ENCODE peak calls at places on chromosomes 13 and 19, in six cellular contexts. H is AG08396; D is amniotic epithelial cell; Y is T-cell; Z is ascending aorta; X is activated CD8-positive, alpha-beta memory T cell treated with anti-CD3 and anti-CD28 coated beads for 1 hour. U is an unnamed sample.

GRCh38 chr19:17755977-17756670 is 4.8 kb downstream of the FCHO1 start:
- DNase-seq in H (no peak), D (peak), Y (no peak), Z (no peak), X (no peak), U (peak)

GRCh38 chr13:45295536-45295935 is 45.4 kb downstream of the TPT1 start:
- DNase-seq in H (no peak), D (peak), Y (no peak), Z (no peak), X (no peak), U (no peak)

GRCh38 chr19:11465605-11466004 is 15.2 kb downstream of the ELAVL3 start:
- DNase-seq in H (no peak), D (no peak), Y (no peak), Z (no peak), X (no peak), U (no peak)

GRCh38 chr13:112688560-112689497 is 1.0 kb upstream of the ATP11A start:
- DNase-seq in H (no peak), D (peak), Y (no peak), Z (peak), X (no peak), U (no peak)

GRCh38 chr13:41696163-41697003 is 239.0 kb downstream of the RGCC start:
- DNase-seq in H (peak), D (peak), Y (no peak), Z (no peak), X (no peak), U (peak)

GRCh38 chr13:99467764-99468163 is 33.5 kb upstream of the TM9SF2 start:
- DNase-seq in H (peak), D (peak), Y (no peak), Z (no peak), X (no peak), U (peak)

GRCh38 chr19:12665646-12666304 is 767 bp downstream of the MAN2B1 start:
- DNase-seq in H (no peak), D (no peak), Y (no peak), Z (no peak), X (no peak), U (no peak)

GRCh38 chr19:42989851-42990250 is 36.4 kb downstream of the PSG11 start:
- DNase-seq in H (no peak), D (no peak), Y (no peak), Z (no peak), X (no peak), U (no peak)

GRCh38 chr13:67023088-67023893 is 206.8 kb downstream of the PCDH9 start:
- DNase-seq in H (no peak), D (peak), Y (no peak), Z (no peak), X (no peak), U (no peak)

GRCh38 chr13:72194531-72194930 is 327.5 kb upstream of the DACH1 start:
- DNase-seq in H (no peak), D (no peak), Y (no peak), Z (no peak), X (no peak), U (peak)

GRCh38 chr13:27476943-27477681 is 26.7 kb upstream of the MTIF3 start:
- DNase-seq in H (peak), D (peak), Y (no peak), Z (no peak), X (no peak), U (peak)

GRCh38 chr13:77448689-77449088 is 86.8 kb upstream of the SCEL start:
- DNase-seq in H (no peak), D (no peak), Y (no peak), Z (no peak), X (no peak), U (no peak)